ENCODE peak calls at places on chromosomes 2 and 18, in seven cellular contexts. L is epithelial cell of esophagus, M is D341Med, Q is fibroblast of the aortic adventitia, B is SJSA1, P is KG1, H is SW480. I is an unnamed sample.

GRCh38 chr2:3263487-3263886 is 114.1 kb downstream of the EIPR1 start:
- DNase-seq in M (no peak), P (no peak), B (no peak), Q (no peak), H (no peak), L (no peak), I (no peak)

GRCh38 chr2:128714285-128714684 is 395.6 kb upstream of the HS6ST1 start:
- DNase-seq in L (no peak), M (no peak), Q (no peak), B (peak), P (peak), H (no peak), I (no peak)

GRCh38 chr2:172079838-172080640 is 5.3 kb upstream of the DLX1 start:
- DNase-seq in B (no peak), H (no peak), Q (no peak), P (no peak), L (no peak), M (no peak), I (no peak)

GRCh38 chr2:160836755-160837154 is 323.5 kb upstream of the TANK start:
- DNase-seq in M (no peak), H (peak), L (peak), P (no peak), B (peak), Q (peak), I (peak)

GRCh38 chr18:26482567-26482966 is 65.8 kb downstream of the KCTD1 start:
- DNase-seq in B (no peak), M (no peak), Q (no peak), H (peak), P (no peak), L (no peak), I (no peak)

GRCh38 chr2:46936566-46936965 is 21.0 kb upstream of the MCFD2 start:
- DNase-seq in Q (no peak), M (no peak), B (no peak), L (no peak), H (no peak), P (no peak), I (peak)

GRCh38 chr2:200788129-200788718 is 23.5 kb upstream of the BZW1 start:
- DNase-seq in H (no peak), B (no peak), P (no peak), L (peak), M (no peak), Q (peak), I (peak)

GRCh38 chr2:231015462-231015861 is 19.5 kb downstream of the SPATA3 start:
- DNase-seq in L (no peak), P (no peak), M (no peak), Q (no peak), H (no peak), B (no peak), I (peak)

GRCh38 chr2:2640371-2640770 is 309.3 kb upstream of the MYT1L start:
- DNase-seq in P (no peak), Q (no peak), H (no peak), B (no peak), M (no peak), L (no peak), I (no peak)

GRCh38 chr2:19488009-19488691 is 129.7 kb upstream of the OSR1 start:
- DNase-seq in Q (peak), B (no peak), M (no peak), H (peak), P (no peak), L (peak), I (peak)

GRCh38 chr2:184597571-184597980 is 753 bp upstream of the ZNF804A start:
- DNase-seq in Q (peak), B (peak), L (peak), P (peak), M (no peak), H (no peak), I (peak)

GRCh38 chr18:41972067-41973000 is 17.3 kb downstream of the PIK3C3 start:
- DNase-seq in B (no peak), M (no peak), L (no peak), Q (no peak), H (no peak), P (no peak), I (peak)

GRCh38 chr2:226888971-226889370 is 53.1 kb downstream of the RHBDD1 start:
- DNase-seq in H (no peak), M (no peak), L (no peak), Q (no peak), P (no peak), B (no peak), I (no peak)

GRCh38 chr18:5464241-5464640 is 79.6 kb downstream of the EPB41L3 start:
- DNase-seq in L (peak), M (no peak), H (no peak), P (no peak), Q (peak), B (no peak), I (no peak)

GRCh38 chr18:44568986-44569385 is 111.7 kb upstream of the SETBP1 start:
- DNase-seq in Q (no peak), B (no peak), L (peak), H (no peak), M (no peak), P (no peak), I (no peak)

GRCh38 chr2:97011977-97012569 is 25.7 kb upstream of the FAM178B start:
- DNase-seq in L (peak), M (no peak), P (no peak), Q (peak), B (no peak), H (peak), I (peak)

GRCh38 chr18:7918696-7919095 is 351.6 kb downstream of the PTPRM start:
- DNase-seq in H (no peak), Q (no peak), B (no peak), M (no peak), P (no peak), L (no peak), I (peak)

GRCh38 chr2:45255568-45255967 is 246.3 kb upstream of the SIX2 start:
- DNase-seq in P (no peak), B (no peak), M (no peak), L (no peak), Q (no peak), H (no peak), I (no peak)

GRCh38 chr2:31442376-31442775 is 27.8 kb upstream of the XDH start:
- DNase-seq in P (no peak), B (no peak), L (no peak), M (no peak), Q (no peak), H (no peak), I (no peak)

GRCh38 chr2:70140978-70141753 is 49.7 kb downstream of the C2orf42 start:
- DNase-seq in H (peak), B (no peak), M (no peak), Q (peak), P (peak), L (peak), I (peak)

GRCh38 chr2:228867406-228867805 is 403.7 kb downstream of the PID1 start:
- DNase-seq in Q (no peak), M (no peak), B (no peak), H (no peak), L (no peak), P (no peak), I (no peak)

GRCh38 chr2:181999255-181999654 is 13.6 kb downstream of the PPP1R1C start:
- DNase-seq in H (no peak), L (no peak), B (no peak), Q (no peak), P (no peak), M (no peak), I (no peak)